ENCODE peak calls at places on chromosomes 12 and 14, in five cellular contexts. A, J, O, V and Q are unnamed samples.

GRCh38 chr12:95326450-95326849 is 108.8 kb downstream of the VEZT start:
- DNase-seq in A (no peak), V (no peak), O (no peak), J (peak; percentile 46), Q (no peak)

GRCh38 chr12:52023182-52023975 is 16.6 kb downstream of the TAMALIN start:
- DNase-seq in O (peak; percentile 62), A (peak; percentile 92), V (peak; percentile 86), J (peak; percentile 78), Q (peak; percentile 88)

GRCh38 chr14:60684203-60684602 is 34.9 kb upstream of the SIX1 start:
- DNase-seq in A (no peak), O (no peak), V (no peak), J (no peak), Q (no peak)

GRCh38 chr12:66288121-66288520 is 14.2 kb upstream of the HELB start:
- DNase-seq in A (no peak), J (no peak), V (no peak), O (no peak), Q (no peak)

GRCh38 chr12:45336331-45336730 is 120.4 kb downstream of the ANO6 start:
- DNase-seq in O (peak; percentile 92), J (peak; percentile 46), A (no peak), V (no peak), Q (no peak)

GRCh38 chr12:108826807-108827721 is 30.3 kb downstream of the SSH1 start:
- DNase-seq in J (no peak), O (no peak), A (no peak), V (no peak), Q (no peak)

GRCh38 chr14:101977311-101978071 is 13.1 kb downstream of the DYNC1H1 start:
- DNase-seq in J (peak; percentile 12), V (no peak), A (no peak), O (peak; percentile 23), Q (no peak)

GRCh38 chr14:57068511-57068910 is 200.2 kb downstream of the EXOC5 start:
- DNase-seq in A (no peak), J (no peak), O (no peak), V (no peak), Q (no peak)

GRCh38 chr14:51821822-51822221 is 38.6 kb upstream of the GNG2 start:
- DNase-seq in O (peak; percentile 7), A (no peak), V (no peak), J (peak; percentile 9), Q (no peak)

GRCh38 chr12:30927210-30927576 is 645 bp downstream of the TSPAN11 start:
- DNase-seq in O (no peak), V (no peak), J (no peak), A (no peak), Q (no peak)

GRCh38 chr14:104939666-104940410 is 15.2 kb downstream of the PLD4 start:
- DNase-seq in A (peak; percentile 10), O (no peak), J (no peak), V (no peak), Q (no peak)

GRCh38 chr14:68458840-68459469 is 333.9 kb downstream of the ZFP36L1 start:
- DNase-seq in A (no peak), J (peak; percentile 70), O (peak; percentile 85), V (peak; percentile 45), Q (peak; percentile 28)

GRCh38 chr12:107319536-107320030 is 226.2 kb upstream of the CRY1 start:
- DNase-seq in O (no peak), J (no peak), A (no peak), V (no peak), Q (peak; percentile 5)

GRCh38 chr12:107318804-107319535 is 225.6 kb upstream of the CRY1 start:
- DNase-seq in A (no peak), V (peak; percentile 34), O (peak; percentile 70), J (peak; percentile 40), Q (peak; percentile 47)

GRCh38 chr12:107318554-107318803 is 225.1 kb upstream of the CRY1 start:
- DNase-seq in J (peak; percentile 17), V (no peak), O (no peak), A (no peak), Q (no peak)

GRCh38 chr12:107320031-107320928 is 226.9 kb upstream of the CRY1 start:
- DNase-seq in A (no peak), V (peak; percentile 43), J (peak; percentile 89), O (peak; percentile 70), Q (peak; percentile 48)

GRCh38 chr12:107317751-107318553 is 224.6 kb upstream of the CRY1 start:
- DNase-seq in V (peak; percentile 92), J (peak; percentile 91), O (peak; percentile 94), A (peak; percentile 21), Q (peak; percentile 86)
- TF ChIP-seq CTCF in V (peak; percentile 63), J (peak; percentile 60), O (peak; percentile 48), A (no peak), Q (peak; percentile 34)

DNA sequence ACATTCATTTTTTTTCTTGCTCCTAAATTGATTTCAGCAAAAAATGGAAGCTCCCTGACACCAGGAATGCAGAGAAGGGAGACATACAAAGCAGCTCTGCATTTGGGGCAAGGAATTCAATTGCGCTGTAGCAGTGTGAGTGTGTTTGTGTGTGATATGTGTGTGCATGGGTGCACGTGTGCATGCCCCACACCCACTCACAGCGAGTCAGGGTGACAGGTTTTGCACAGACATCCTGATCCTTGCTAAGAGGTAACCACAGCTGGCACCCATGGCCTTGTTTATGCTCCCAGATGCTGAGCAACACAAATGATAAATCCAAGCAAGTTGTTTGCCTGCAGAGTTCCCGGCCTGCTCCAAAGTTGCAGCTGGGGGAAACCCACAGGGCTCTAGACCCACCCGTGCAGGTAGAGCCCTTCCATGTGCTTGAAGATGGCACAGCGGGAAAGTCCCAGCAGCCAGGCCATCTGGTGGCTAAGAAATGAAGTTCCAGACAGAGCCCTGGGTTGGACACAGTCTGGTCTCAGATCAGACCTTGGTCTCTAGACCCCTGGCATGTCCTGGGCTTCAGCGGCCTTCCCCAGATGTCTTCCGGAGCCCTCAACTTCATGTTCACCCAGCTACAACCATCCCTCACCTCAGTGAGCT is 25.8 kb upstream of the BDKRB2 start:
- DNase-seq in O (no peak), V (no peak), J (no peak), A (no peak), Q (no peak)
- TF ChIP-seq CTCF in O (no peak), V (no peak), J (peak; percentile 24), A (no peak), Q (no peak)

DNA sequence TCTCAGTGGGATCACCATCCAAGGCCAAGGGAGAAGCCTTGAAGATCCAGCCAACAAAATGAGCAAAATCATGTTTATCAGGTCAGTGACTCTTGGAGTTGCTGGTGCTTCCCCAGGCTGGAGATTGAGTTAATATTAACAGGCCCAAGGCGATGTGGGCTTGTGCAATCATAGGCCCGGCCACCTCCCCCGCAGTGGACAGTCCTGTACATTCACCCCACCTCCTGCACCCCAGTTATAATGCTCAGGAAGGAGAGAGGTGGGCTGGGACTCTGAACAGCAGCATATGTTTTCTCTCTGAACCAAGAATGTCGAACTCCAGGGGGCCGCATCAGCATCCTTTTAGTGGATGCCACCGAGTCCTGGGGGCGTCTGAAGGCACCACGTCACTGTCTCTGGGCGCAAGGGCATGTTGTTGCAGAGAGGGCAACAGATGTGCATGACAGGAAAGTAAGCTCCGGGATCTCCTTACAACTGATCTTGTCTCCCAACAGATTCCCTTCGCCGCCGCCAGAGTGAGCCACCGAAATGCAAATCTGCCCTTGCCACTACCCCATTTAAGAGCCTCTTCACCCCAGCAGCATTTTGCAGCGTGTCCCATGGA is 32.2 kb upstream of the SERPINA6 start:
- DNase-seq in A (no peak), V (peak; percentile 48), J (peak; percentile 12), O (peak; percentile 56), Q (peak; percentile 22)
- TF ChIP-seq CTCF in A (no peak), V (no peak), J (peak; percentile 28), O (peak; percentile 62), Q (no peak)

GRCh38 chr14:55974046-55974582 is 144.1 kb upstream of the PELI2 start:
- DNase-seq in A (no peak), V (peak; percentile 28), J (no peak), O (no peak), Q (no peak)
- TF ChIP-seq CTCF in A (no peak), V (no peak), J (no peak), O (no peak), Q (no peak)

GRCh38 chr14:24310666-24311604 is at the start of gene LTB4R:
- DNase-seq in O (peak; percentile 81), A (peak; percentile 73), J (no peak), V (no peak), Q (peak; percentile 78)
- TF ChIP-seq CTCF in O (peak; percentile 17), A (no peak), J (no peak), V (no peak), Q (peak; percentile 39)

GRCh38 chr12:6703631-6704030 is 3.0 kb upstream of the PIANP start:
- DNase-seq in O (no peak), V (no peak), J (no peak), A (no peak), Q (no peak)
- TF ChIP-seq CTCF in O (no peak), V (no peak), J (no peak), A (no peak), Q (no peak)

GRCh38 chr12:70823182-70823976 is 97.2 kb downstream of the PTPRR start:
- DNase-seq in V (peak; percentile 42), J (peak; percentile 34), O (no peak), A (no peak), Q (no peak)
- TF ChIP-seq CTCF in V (peak; percentile 17), J (peak; percentile 47), O (no peak), A (no peak), Q (no peak)

GRCh38 chr14:64208261-64208660 is 85.9 kb downstream of the ESR2 start:
- DNase-seq in V (no peak), A (no peak), J (no peak), O (no peak), Q (no peak)
- TF ChIP-seq CTCF in V (no peak), A (no peak), J (peak; percentile 16), O (no peak), Q (no peak)

GRCh38 chr12:93127582-93128331 is 198.7 kb upstream of the EEA1 start:
- DNase-seq in O (peak; percentile 83), V (no peak), A (no peak), J (no peak), Q (no peak)
- TF ChIP-seq CTCF in O (peak; percentile 28), V (no peak), A (no peak), J (no peak), Q (no peak)